ENCODE peak calls at places on chromosomes 7 and 10, in nine cellular contexts. M is GM12878, B is Panc1, S is pancreas, X is mucosa of descending colon, L is GM23248, I is A549, P is lung, J is right lobe of liver. Q is an unnamed sample. For H3K4me1, the result is how much of the 10 kb centered on the place peaks cover.

GRCh38 chr7:2959828-2960599 is 83.7 kb downstream of the CARD11 start:
- DNase-seq in I (no peak), J (no peak), M (no peak), B (no peak), P (no peak), X (no peak), S (no peak), L (no peak), Q (no peak)

GRCh38 chr10:82942572-82943091 is 1067.6 kb downstream of the NRG3 start:
- DNase-seq in B (no peak), J (no peak), L (peak), M (no peak), P (peak), I (no peak), S (no peak), X (no peak), Q (no peak)

GRCh38 chr7:23226841-23227450 is 19.6 kb upstream of the GPNMB start:
- DNase-seq in S (no peak), X (no peak), I (no peak), J (no peak), B (no peak), M (no peak), P (no peak), L (no peak), Q (no peak)

GRCh38 chr10:15745748-15746147 is 26.0 kb upstream of the ITGA8 start:
- DNase-seq in J (no peak), P (peak), I (no peak), S (no peak), X (no peak), M (no peak), B (no peak), L (peak), Q (no peak)

GRCh38 chr7:24609570-24609969 is 36.3 kb downstream of the PALS2 start:
- DNase-seq in L (no peak), I (no peak), J (no peak), B (no peak), X (no peak), P (no peak), S (no peak), M (no peak), Q (no peak)

GRCh38 chr10:120746016-120746755 is 105.0 kb upstream of the WDR11 start:
- DNase-seq in X (no peak), J (no peak), S (no peak), M (no peak), L (no peak), B (no peak), I (no peak), P (no peak), Q (no peak)

GRCh38 chr7:3282457-3282856 is 18.6 kb upstream of the SDK1 start:
- DNase-seq in I (no peak), J (no peak), X (no peak), L (no peak), P (no peak), M (no peak), S (no peak), B (no peak), Q (no peak)

GRCh38 chr10:79983286-79983909 is 34.5 kb upstream of the SFTPD start:
- DNase-seq in X (no peak), L (no peak), I (no peak), B (no peak), S (no peak), P (no peak), M (no peak), J (no peak), Q (no peak)

GRCh38 chr7:140506788-140507464 is 27.6 kb upstream of the MKRN1 start:
- DNase-seq in I (no peak), X (no peak), S (no peak), P (no peak), L (peak), B (no peak), M (no peak), J (no peak), Q (no peak)

GRCh38 chr7:33666526-33666925 is 238.8 kb upstream of the BMPER start:
- DNase-seq in S (no peak), J (no peak), P (no peak), M (no peak), X (no peak), I (no peak), L (peak), B (no peak), Q (no peak)

GRCh38 chr7:107315821-107316220 is 147.0 kb downstream of the HBP1 start:
- DNase-seq in B (no peak), J (no peak), L (no peak), X (no peak), I (no peak), P (no peak), S (no peak), M (no peak), Q (no peak)

GRCh38 chr10:75293456-75293840 is 57.7 kb upstream of the COMTD1 start:
- DNase-seq in I (no peak), J (no peak), S (no peak), L (no peak), X (no peak), M (no peak), P (no peak), B (no peak), Q (no peak)

GRCh38 chr7:86282014-86282682 is 361.6 kb upstream of the GRM3 start:
- DNase-seq in S (no peak), M (no peak), L (no peak), P (no peak), I (no peak), B (no peak), X (no peak), J (peak), Q (no peak)

GRCh38 chr7:12287886-12288285 is 76.8 kb downstream of the TMEM106B start:
- DNase-seq in M (no peak), L (no peak), B (no peak), S (no peak), J (no peak), I (no peak), P (no peak), X (no peak), Q (no peak)

GRCh38 chr7:45026984-45027773 is 27.2 kb downstream of the CCM2 start:
- DNase-seq in X (no peak), S (no peak), J (no peak), M (peak), L (peak), P (no peak), B (no peak), I (no peak), Q (no peak)

GRCh38 chr10:51030480-51030879 is 43.8 kb upstream of the PRKG1 start:
- DNase-seq in I (no peak), L (peak), B (no peak), X (no peak), M (no peak), J (no peak), P (no peak), S (no peak), Q (no peak)
- H3K4me1 ChIP-seq in I (under half), L (under half), B (under half), X (under half), M (under half), J (under half), P (under half), S (under half), Q (under half)

GRCh38 chr7:123724725-123725381 is 23.9 kb downstream of the WASL start:
- DNase-seq in X (no peak), P (no peak), M (no peak), L (no peak), B (no peak), I (no peak), S (no peak), J (no peak), Q (no peak)

GRCh38 chr7:123729217-123729578 is 19.6 kb downstream of the WASL start:
- DNase-seq in B (no peak), S (no peak), X (no peak), L (no peak), J (no peak), M (no peak), I (no peak), P (no peak), Q (no peak)

GRCh38 chr7:123725586-123726171 is 23.1 kb downstream of the WASL start:
- DNase-seq in J (no peak), L (no peak), X (no peak), S (no peak), B (no peak), M (no peak), P (no peak), I (no peak), Q (no peak)

GRCh38 chr7:123723913-123724312 is 24.9 kb downstream of the WASL start:
- DNase-seq in X (no peak), I (no peak), B (no peak), M (no peak), S (no peak), L (no peak), P (no peak), J (no peak), Q (no peak)

DNA sequence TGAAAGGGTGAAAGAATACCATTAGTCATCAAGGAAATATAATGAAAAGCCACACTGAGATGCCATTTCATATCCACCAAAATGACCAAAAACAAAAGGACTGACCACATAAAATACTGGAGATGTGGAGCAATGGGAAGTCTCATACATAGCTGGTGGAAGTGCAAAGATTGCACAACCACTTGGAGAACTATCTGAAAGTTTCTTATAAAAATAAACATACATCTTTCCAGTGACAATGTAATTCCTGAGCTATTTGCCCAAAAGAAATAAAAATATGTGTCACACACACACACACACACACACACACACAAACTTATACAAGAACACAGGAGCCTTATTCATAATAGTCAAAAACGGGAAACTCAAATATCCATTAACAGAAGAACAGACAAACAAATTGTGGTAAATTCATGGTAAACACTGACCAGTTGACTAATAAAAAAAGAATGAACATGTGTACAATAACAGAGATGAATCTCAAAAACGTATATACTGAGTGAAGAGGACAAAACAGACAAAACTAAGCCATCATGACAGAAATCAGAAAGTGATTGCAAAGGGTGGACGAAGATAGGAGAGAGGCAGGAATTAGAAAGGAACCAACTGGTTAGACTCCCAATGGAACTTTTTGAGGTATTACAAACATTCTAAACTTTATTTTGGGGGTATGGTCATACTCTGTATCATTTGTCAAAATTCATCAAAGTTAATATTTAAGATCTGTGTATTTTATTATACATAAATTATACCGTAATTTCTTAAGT is 21.5 kb downstream of the WASL start:
- DNase-seq in I (no peak), L (peak), M (no peak), B (no peak), P (no peak), S (no peak), J (no peak), X (no peak), Q (no peak)
- H3K4me1 ChIP-seq in I (half or more), L (under half), M (under half), B (under half), P (under half), S (half or more), J (under half), X (under half), Q (half or more)

GRCh38 chr10:33227489-33227888 is 107.0 kb downstream of the NRP1 start:
- DNase-seq in S (no peak), J (no peak), I (no peak), B (no peak), M (no peak), P (no peak), X (no peak), L (peak), Q (peak)

GRCh38 chr10:33229944-33230267 is 104.6 kb downstream of the NRP1 start:
- DNase-seq in X (no peak), M (no peak), J (no peak), I (no peak), S (no peak), L (peak), B (no peak), P (no peak), Q (peak)

GRCh38 chr10:33231621-33232350 is 102.7 kb downstream of the NRP1 start:
- DNase-seq in X (no peak), I (no peak), L (no peak), P (no peak), B (no peak), J (no peak), S (no peak), M (no peak), Q (peak)

GRCh38 chr10:33229252-33229943 is 105.1 kb downstream of the NRP1 start:
- DNase-seq in J (no peak), I (no peak), S (no peak), P (no peak), M (no peak), L (peak), X (no peak), B (no peak), Q (peak)

DNA sequence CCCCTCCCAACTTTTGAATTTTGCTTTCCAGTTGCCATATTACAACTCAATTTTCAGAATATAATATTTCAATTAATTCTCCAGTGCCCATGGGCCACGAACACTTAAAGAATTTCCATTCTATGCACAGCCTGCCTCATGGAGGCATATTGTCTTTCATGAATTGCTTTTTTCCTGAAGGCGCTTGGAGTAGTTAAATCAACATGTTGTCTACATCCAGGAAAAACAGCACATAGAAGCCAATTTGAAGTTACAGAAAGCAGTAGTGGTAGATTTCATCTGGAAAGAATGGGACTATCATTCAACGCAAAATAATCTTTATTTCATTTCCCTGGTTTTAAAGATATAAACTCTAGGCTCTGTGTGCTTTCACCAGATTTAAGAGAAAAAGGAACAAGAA is 106.0 kb downstream of the NRP1 start:
- DNase-seq in X (no peak), J (no peak), S (no peak), M (no peak), B (no peak), I (no peak), L (no peak), P (no peak), Q (no peak)
- H3K4me1 ChIP-seq in X (under half), J (under half), S (under half), M (under half), B (under half), I (under half), L (under half), P (under half), Q (under half)

GRCh38 chr7:150666412-150666811 is 19.1 kb upstream of the GIMAP2 start:
- DNase-seq in P (no peak), X (no peak), M (no peak), J (no peak), L (no peak), I (no peak), B (no peak), S (no peak), Q (no peak)
- H3K4me1 ChIP-seq in P (under half), X (under half), M (half or more), J (under half), L (under half), I (under half), B (under half), S (under half), Q (under half)

DNA sequence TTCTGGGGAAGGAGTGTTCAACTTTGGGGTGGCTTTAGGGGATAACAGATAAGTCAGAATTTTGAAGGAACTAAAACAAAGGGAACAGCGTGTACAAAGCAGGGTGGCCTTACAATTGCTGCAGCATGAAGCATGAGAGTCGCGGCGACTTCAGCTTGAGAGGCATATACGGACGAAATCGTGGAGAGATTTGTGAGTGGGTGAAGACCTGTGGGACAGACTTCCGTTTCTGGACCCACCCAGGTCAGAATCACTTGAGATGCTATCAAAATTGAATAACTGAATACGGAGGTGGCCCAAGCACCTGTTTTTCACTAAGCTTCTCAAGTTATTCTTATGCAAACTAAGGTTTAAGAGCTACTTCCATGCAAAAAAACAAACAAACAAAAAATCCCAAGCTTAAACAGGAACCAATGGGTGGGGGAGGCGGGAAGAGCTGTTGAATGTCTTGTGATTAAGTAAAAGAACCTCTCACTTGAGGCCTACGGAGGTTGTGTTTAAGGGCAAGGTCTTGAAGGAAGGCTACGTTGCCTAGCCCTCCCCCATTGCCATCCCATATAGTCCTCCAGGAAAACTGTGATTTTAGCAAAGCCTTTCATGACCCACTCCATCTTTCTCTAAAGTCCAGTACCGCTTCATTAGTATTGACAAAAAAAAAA is 1.4 kb upstream of the TRIM24 start:
- DNase-seq in J (no peak), S (no peak), L (no peak), I (no peak), B (no peak), M (no peak), X (no peak), P (no peak), Q (no peak)
- H3K4me1 ChIP-seq in J (under half), S (under half), L (under half), I (under half), B (under half), M (under half), X (under half), P (under half), Q (under half)

GRCh38 chr10:110365356-110366143 is 60.8 kb upstream of the SMNDC1 start:
- DNase-seq in I (no peak), B (no peak), S (no peak), X (no peak), M (no peak), P (no peak), J (no peak), L (no peak), Q (no peak)
- H3K4me1 ChIP-seq in I (under half), B (under half), S (under half), X (under half), M (under half), P (under half), J (under half), L (under half), Q (under half)

GRCh38 chr10:72175166-72175565 is 40.6 kb upstream of the ANAPC16 start:
- DNase-seq in J (no peak), M (peak), L (peak), B (no peak), P (no peak), S (no peak), X (no peak), I (no peak), Q (no peak)
- H3K4me1 ChIP-seq in J (under half), M (under half), L (under half), B (half or more), P (under half), S (under half), X (under half), I (half or more), Q (under half)